ENCODE peak calls at places on chromosomes 13 and 19, in six cellular contexts. H, V, J, Q, N and L are unnamed samples. For H3K4me1, the result is how much of the 10 kb centered on the place peaks cover.

GRCh38 chr13:86402500-86402899 is 603.3 kb upstream of the SLITRK6 start:
- DNase-seq in J (no peak), N (no peak), H (no peak), Q (no peak), V (no peak), L (no peak)

GRCh38 chr13:94309997-94310842 is 169.3 kb downstream of the DCT start:
- DNase-seq in V (no peak), H (no peak), Q (no peak), N (peak), J (no peak), L (no peak)

GRCh38 chr19:54136086-54136863 is 1.3 kb upstream of the CNOT3 start:
- DNase-seq in Q (peak), J (no peak), H (no peak), N (peak), V (no peak), L (no peak)

GRCh38 chr19:36152886-36153525 is 759 bp upstream of the COX7A1 start:
- DNase-seq in H (no peak), V (peak), N (peak), J (no peak), Q (no peak), L (no peak)

GRCh38 chr19:57359300-57359699 is 4.1 kb upstream of the TRAPPC2B start:
- DNase-seq in V (no peak), H (no peak), N (no peak), J (no peak), Q (no peak), L (no peak)

GRCh38 chr13:33453911-33454310 is 168.4 kb upstream of the STARD13 start:
- DNase-seq in N (peak), J (no peak), Q (no peak), V (no peak), H (no peak), L (no peak)

GRCh38 chr19:51549533-51550324 is 18.3 kb upstream of the SIGLEC6 start:
- DNase-seq in N (no peak), H (no peak), Q (no peak), J (no peak), V (no peak), L (no peak)

GRCh38 chr13:50691176-50691681 is 152.3 kb downstream of the DLEU7 start:
- DNase-seq in V (no peak), H (no peak), J (no peak), Q (no peak), N (no peak), L (no peak)

GRCh38 chr13:48975926-48976676 is 389 bp downstream of the FNDC3A start:
- DNase-seq in V (peak), N (peak), J (peak), H (peak), Q (peak), L (peak)

GRCh38 chr19:16200776-16201391 is 3.2 kb downstream of the AP1M1 start:
- DNase-seq in H (no peak), J (no peak), V (no peak), N (no peak), Q (no peak), L (no peak)

GRCh38 chr19:8664671-8665057 is 33.9 kb downstream of the ACTL9 start:
- DNase-seq in H (no peak), N (no peak), V (no peak), J (no peak), Q (no peak), L (no peak)

GRCh38 chr19:13839938-13840750 is 36.8 kb upstream of the NANOS3 start:
- DNase-seq in N (peak), V (peak), Q (no peak), J (peak), H (no peak), L (peak)

GRCh38 chr19:5621945-5622464 is 571 bp downstream of the SAFB2 start:
- DNase-seq in Q (no peak), V (peak), H (no peak), J (no peak), N (no peak), L (no peak)

GRCh38 chr19:20154636-20155035 is 12.4 kb upstream of the ZNF486 start:
- DNase-seq in Q (no peak), J (no peak), H (no peak), N (no peak), V (no peak), L (no peak)

GRCh38 chr19:50432658-50433057 is at the start of gene MYBPC2:
- DNase-seq in H (no peak), N (no peak), V (no peak), Q (no peak), J (no peak), L (no peak)

GRCh38 chr13:111322001-111322915 is 1.8 kb downstream of the TEX29 start:
- DNase-seq in V (no peak), N (no peak), J (no peak), Q (no peak), H (no peak), L (no peak)

GRCh38 chr13:110525328-110526319 is 35.9 kb downstream of the RAB20 start:
- DNase-seq in V (no peak), H (no peak), J (no peak), Q (no peak), N (no peak), L (peak)

GRCh38 chr19:858868-859843 is at the start of gene CFD:
- DNase-seq in V (peak), J (peak), Q (no peak), N (no peak), H (peak), L (peak)

GRCh38 chr19:2578911-2579677 is 103.2 kb downstream of the GADD45B start:
- DNase-seq in H (peak), Q (peak), N (peak), J (peak), V (peak), L (peak)

GRCh38 chr19:10226376-10227214 is 4.5 kb downstream of the S1PR2 start:
- DNase-seq in J (peak), N (peak), H (peak), V (peak), Q (no peak), L (peak)

GRCh38 chr19:10431943-10432735 is 11.8 kb downstream of the PDE4A start:
- DNase-seq in V (peak), H (no peak), N (no peak), Q (no peak), J (peak), L (peak)

GRCh38 chr13:104809483-104809882 is 1726.0 kb downstream of the EFNB2 start:
- DNase-seq in J (no peak), Q (no peak), H (no peak), V (no peak), N (no peak), L (no peak)

GRCh38 chr13:112069727-112070300 is 2.9 kb downstream of the SOX1 start:
- DNase-seq in H (no peak), J (no peak), N (no peak), Q (no peak), V (no peak), L (no peak)

GRCh38 chr19:33226550-33227241 is 1.0 kb upstream of the SLC7A10 start:
- DNase-seq in Q (no peak), J (no peak), N (no peak), H (no peak), V (no peak), L (peak)

GRCh38 chr13:100694722-100695644 is 20.4 kb upstream of the TMTC4 start:
- DNase-seq in Q (no peak), V (no peak), N (peak), J (no peak), H (no peak), L (no peak)

GRCh38 chr13:92549275-92549674 is 677.3 kb upstream of the GPC6 start:
- DNase-seq in N (no peak), H (no peak), J (no peak), Q (no peak), V (no peak), L (no peak)

GRCh38 chr13:113652404-113653263 is 5.4 kb downstream of the ATP4B start:
- DNase-seq in V (no peak), J (peak), Q (peak), N (no peak), H (peak), L (peak)

GRCh38 chr19:55691561-55692481 is 16.8 kb downstream of the EPN1 start:
- DNase-seq in N (no peak), H (no peak), Q (peak), J (peak), V (no peak), L (peak)

GRCh38 chr19:49468199-49468598 is 5.8 kb upstream of the FLT3LG start:
- DNase-seq in V (no peak), N (no peak), J (no peak), Q (no peak), H (no peak), L (no peak)

GRCh38 chr19:3346677-3347353 is 19.6 kb upstream of the NFIC start:
- DNase-seq in J (peak), V (peak), Q (no peak), H (peak), N (no peak), L (no peak)

GRCh38 chr13:99321709-99322108 is 14.5 kb upstream of the GPR183 start:
- DNase-seq in H (no peak), Q (no peak), J (no peak), V (no peak), N (no peak), L (no peak)

GRCh38 chr19:7799640-7800355 is 30.2 kb upstream of the EVI5L start:
- DNase-seq in J (peak), V (peak), Q (peak), N (peak), H (peak), L (peak)

GRCh38 chr19:54439174-54439851 is 9.7 kb upstream of the LENG8 start:
- DNase-seq in N (no peak), H (no peak), J (no peak), Q (peak), V (peak), L (no peak)

GRCh38 chr13:39144941-39145533 is 106.8 kb downstream of the NHLRC3 start:
- DNase-seq in J (peak), H (peak), Q (peak), V (no peak), N (peak), L (no peak)

GRCh38 chr19:18420931-18421330 is 1.7 kb downstream of the SSBP4 start:
- DNase-seq in N (no peak), Q (no peak), H (no peak), V (no peak), J (no peak), L (peak)
- H3K4me1 ChIP-seq in N (under half), Q (under half), H (half or more), V (half or more), J (half or more), L (half or more)

GRCh38 chr19:44530777-44531176 is 1.3 kb upstream of the CEACAM20 start:
- DNase-seq in H (no peak), N (no peak), J (no peak), Q (no peak), V (no peak), L (no peak)

GRCh38 chr19:44525721-44526430 is 3.6 kb downstream of the CEACAM20 start:
- DNase-seq in H (no peak), N (no peak), V (no peak), J (no peak), Q (no peak), L (no peak)

GRCh38 chr19:44532819-44533218 is 3.3 kb upstream of the CEACAM20 start:
- DNase-seq in Q (no peak), N (no peak), V (no peak), H (no peak), J (no peak), L (no peak)

GRCh38 chr19:44527554-44527953 is 1.9 kb downstream of the CEACAM20 start:
- DNase-seq in J (no peak), V (no peak), Q (no peak), N (no peak), H (no peak), L (no peak)

DNA sequence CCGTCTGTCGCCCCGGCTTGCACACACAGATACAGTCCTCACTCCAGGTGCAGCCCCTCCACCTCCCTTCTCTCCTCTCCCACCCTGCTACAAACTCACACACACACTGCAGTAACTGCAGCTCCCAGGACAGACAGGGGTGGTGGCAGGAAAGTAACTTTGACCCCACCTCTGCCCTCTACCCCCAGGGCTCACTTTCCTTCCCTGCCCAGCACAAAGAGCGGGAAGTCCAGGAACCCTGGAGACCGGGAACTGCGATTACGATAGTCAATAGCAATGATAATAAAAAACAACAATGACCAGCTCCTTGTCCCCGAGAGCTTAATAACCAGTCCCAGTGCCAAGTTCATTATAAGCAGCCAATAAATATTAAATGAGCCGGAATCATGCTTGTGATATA is at the start of gene CEACAM20:
- DNase-seq in H (no peak), N (no peak), J (no peak), Q (no peak), V (no peak), L (no peak)
- H3K4me3 ChIP-seq in H (no peak), N (no peak), J (no peak), Q (no peak), V (no peak), L (no peak)

GRCh38 chr13:45208132-45208531 is 7.3 kb upstream of the KCTD4 start:
- DNase-seq in N (no peak), V (no peak), H (no peak), Q (no peak), J (no peak), L (no peak)

GRCh38 chr13:45206340-45206739 is 5.5 kb upstream of the KCTD4 start:
- DNase-seq in Q (no peak), J (no peak), V (no peak), H (no peak), N (peak), L (no peak)

GRCh38 chr13:45209229-45209628 is 8.4 kb upstream of the KCTD4 start:
- DNase-seq in H (no peak), Q (no peak), J (no peak), V (no peak), N (peak), L (no peak)

GRCh38 chr13:45205124-45205523 is 4.3 kb upstream of the KCTD4 start:
- DNase-seq in J (no peak), V (no peak), H (no peak), N (no peak), Q (no peak), L (no peak)

DNA sequence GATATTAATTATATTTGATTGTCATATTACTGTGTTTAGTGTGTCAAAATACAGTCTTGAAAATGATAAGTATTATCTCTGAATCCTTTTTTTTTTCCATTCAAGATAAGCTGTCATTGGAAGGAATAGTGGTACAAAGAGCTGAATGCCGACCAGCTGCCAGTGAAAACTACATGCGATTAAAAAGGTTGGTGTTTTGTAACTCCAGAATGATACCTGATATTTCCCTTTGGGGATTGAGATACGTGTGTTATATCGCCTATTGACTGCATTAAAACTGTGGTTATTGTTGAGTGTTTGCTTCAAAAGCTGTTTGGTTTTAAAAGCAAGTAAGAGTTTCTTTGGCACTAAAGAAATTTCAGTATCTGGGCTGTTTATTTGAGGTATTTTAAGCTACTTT is 6.5 kb upstream of the KCTD4 start:
- DNase-seq in J (no peak), N (no peak), V (no peak), Q (no peak), H (no peak), L (no peak)
- H3K4me1 ChIP-seq in J (under half), N (under half), V (under half), Q (under half), H (under half), L (under half)

GRCh38 chr13:60584976-60585375 is 188.0 kb downstream of the TDRD3 start:
- DNase-seq in J (no peak), N (no peak), V (no peak), H (peak), Q (no peak), L (no peak)

GRCh38 chr13:60583196-60583908 is 186.3 kb downstream of the TDRD3 start:
- DNase-seq in Q (no peak), J (no peak), H (peak), V (no peak), N (peak), L (no peak)

GRCh38 chr13:60583911-60584753 is 187.1 kb downstream of the TDRD3 start:
- DNase-seq in H (peak), Q (no peak), J (no peak), N (peak), V (no peak), L (no peak)
- H3K4me3 ChIP-seq in H (no peak), Q (no peak), J (no peak), N (no peak), V (no peak), L (no peak)

GRCh38 chr13:46168818-46169217 is 13.2 kb downstream of the LCP1 start:
- DNase-seq in Q (no peak), J (no peak), V (no peak), H (no peak), N (no peak), L (no peak)
- H3K4me1 ChIP-seq in Q (under half), J (under half), V (under half), H (under half), N (under half), L (half or more)

DNA sequence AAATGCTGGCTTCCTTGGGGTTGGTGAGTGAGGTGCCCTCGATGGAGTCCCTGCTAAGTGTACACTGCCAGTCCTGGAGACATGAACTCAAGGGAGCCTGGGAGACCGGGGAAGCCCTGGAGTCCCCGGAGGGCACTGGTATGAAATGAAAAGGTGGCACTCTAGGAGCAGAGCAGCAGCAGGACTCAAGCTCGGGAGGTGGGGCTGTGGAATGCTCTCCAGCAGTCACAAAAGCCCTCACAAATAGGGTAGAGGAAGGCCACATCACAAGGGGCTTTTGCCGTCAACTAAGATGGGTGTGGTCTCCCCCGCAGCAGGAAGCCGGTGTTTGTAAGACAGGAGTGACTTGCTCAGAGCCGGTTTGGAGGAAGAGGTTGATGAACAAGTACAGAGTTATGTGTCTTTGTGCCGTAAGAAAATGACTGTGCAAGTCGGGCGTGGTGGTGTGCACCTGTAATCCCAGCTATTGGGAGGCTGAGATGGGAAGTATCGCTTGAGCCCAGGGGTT is 19.3 kb downstream of the CCNE1 start:
- DNase-seq in H (no peak), Q (no peak), V (no peak), J (no peak), N (no peak), L (no peak)
- H3K4me3 ChIP-seq in H (no peak), Q (no peak), V (no peak), J (no peak), N (no peak), L (no peak)

GRCh38 chr19:18292460-18292809 is 11.0 kb upstream of the JUND start:
- DNase-seq in Q (no peak), J (no peak), V (no peak), N (no peak), H (no peak), L (no peak)
- H3K4me1 ChIP-seq in Q (under half), J (under half), V (under half), N (under half), H (under half), L (under half)

GRCh38 chr19:4391701-4392543 is 8.4 kb downstream of the SH3GL1 start:
- DNase-seq in J (peak), Q (no peak), H (no peak), N (peak), V (peak), L (no peak)
- H3K4me3 ChIP-seq in J (peak), Q (no peak), H (no peak), N (no peak), V (peak), L (no peak)

GRCh38 chr13:26326562-26326961 is 72.6 kb downstream of the CDK8 start:
- DNase-seq in V (no peak), Q (no peak), H (no peak), J (no peak), N (no peak), L (no peak)
- H3K4me1 ChIP-seq in V (under half), Q (under half), H (under half), J (half or more), N (under half), L (under half)

GRCh38 chr13:29901714-29902631 is 51.6 kb upstream of the UBL3 start:
- DNase-seq in N (peak), H (no peak), Q (peak), J (peak), V (no peak), L (no peak)
- H3K4me3 ChIP-seq in N (no peak), H (no peak), Q (no peak), J (no peak), V (peak), L (no peak)